ENCODE peak calls at places on chromosome 9, in five cellular contexts. O is lower lobe of right lung; I is naive thymus-derived CD4-positive, alpha-beta T cell; P is transverse colon; E is uterus. S is an unnamed sample.

GRCh38 chr9:35650341-35651158 is at the start of gene SIT1:
- DNase-seq in E (no peak), O (no peak), P (no peak), I (peak; percentile 58), S (no peak)

GRCh38 chr9:70901741-70902140 is 219.7 kb downstream of the TRPM3 start:
- DNase-seq in I (no peak), E (no peak), O (no peak), P (no peak), S (no peak)

GRCh38 chr9:107620801-107621200 is 131.2 kb upstream of the KLF4 start:
- DNase-seq in P (peak; percentile 76), O (no peak), E (peak; percentile 51), I (no peak), S (no peak)

GRCh38 chr9:114911167-114911821 is 19.1 kb downstream of the TNFSF8 start:
- DNase-seq in E (no peak), I (no peak), P (no peak), O (no peak), S (no peak)

GRCh38 chr9:84170521-84171141 is 169.9 kb downstream of the SLC28A3 start:
- DNase-seq in I (no peak), O (peak; percentile 69), P (peak; percentile 73), E (peak; percentile 61), S (peak; percentile 90)

GRCh38 chr9:93673844-93674334 is 97.5 kb downstream of the PHF2 start:
- DNase-seq in P (peak; percentile 3), I (no peak), E (peak; percentile 13), O (no peak), S (no peak)

GRCh38 chr9:136705564-136705963 is 6.8 kb upstream of the DIPK1B start:
- DNase-seq in O (no peak), P (no peak), I (no peak), E (no peak), S (no peak)

GRCh38 chr9:132059351-132059750 is 20.3 kb downstream of the MED27 start:
- DNase-seq in O (no peak), I (no peak), E (no peak), P (no peak), S (no peak)

GRCh38 chr9:136361757-136362449 is 1.6 kb downstream of the DNLZ start:
- DNase-seq in I (no peak), O (no peak), P (no peak), E (peak; percentile 61), S (no peak)

GRCh38 chr9:95058121-95058785 is 259.3 kb downstream of the FANCC start:
- DNase-seq in O (no peak), E (no peak), P (no peak), I (no peak), S (no peak)

GRCh38 chr9:110308504-110309109 is 29.1 kb downstream of the TXNDC8 start:
- DNase-seq in O (no peak), E (no peak), P (no peak), I (no peak), S (no peak)

GRCh38 chr9:114047717-114048116 is 30.4 kb downstream of the AMBP start:
- DNase-seq in P (no peak), I (no peak), O (no peak), E (no peak), S (peak; percentile 38)

GRCh38 chr9:22240619-22241018 is 206.0 kb upstream of the DMRTA1 start:
- DNase-seq in O (no peak), E (no peak), I (no peak), P (no peak), S (no peak)

GRCh38 chr9:90322296-90322695 is 320.3 kb downstream of the DIRAS2 start:
- DNase-seq in O (no peak), E (no peak), I (no peak), P (no peak), S (no peak)

GRCh38 chr9:134064711-134065110 is 3.1 kb downstream of the BRD3 start:
- DNase-seq in O (no peak), P (no peak), E (no peak), I (no peak), S (peak; percentile 31)

GRCh38 chr9:13665418-13666066 is 386.1 kb upstream of the MPDZ start:
- DNase-seq in E (no peak), I (no peak), P (no peak), O (no peak), S (no peak)

GRCh38 chr9:4226331-4227250 is 73.3 kb downstream of the GLIS3 start:
- DNase-seq in O (no peak), P (peak; percentile 12), I (no peak), E (no peak), S (no peak)

GRCh38 chr9:90103771-90104170 is 499.0 kb downstream of the GADD45G start:
- DNase-seq in I (no peak), O (no peak), P (no peak), E (no peak), S (no peak)

GRCh38 chr9:98707158-98708102 is 1.3 kb downstream of the GABBR2 start:
- DNase-seq in I (no peak), O (peak; percentile 54), P (no peak), E (no peak), S (peak; percentile 60)
- H3K4me3 ChIP-seq in I (no peak overlapping the region), O (peak overlapping the region; percentile 21), P (no peak overlapping the region), E (no peak overlapping the region), S (no peak overlapping the region)

GRCh38 chr9:112332272-112332671 is 1.1 kb downstream of the PTBP3 start:
- DNase-seq in I (no peak), O (no peak), P (no peak), E (no peak), S (no peak)
- H3K27ac ChIP-seq in I (peak overlapping the region; percentile 95), O (peak overlapping the region; percentile 99), P (peak overlapping the region; percentile 99), E (peak overlapping the region; percentile 98), S (peak overlapping the region; percentile 79)

DNA sequence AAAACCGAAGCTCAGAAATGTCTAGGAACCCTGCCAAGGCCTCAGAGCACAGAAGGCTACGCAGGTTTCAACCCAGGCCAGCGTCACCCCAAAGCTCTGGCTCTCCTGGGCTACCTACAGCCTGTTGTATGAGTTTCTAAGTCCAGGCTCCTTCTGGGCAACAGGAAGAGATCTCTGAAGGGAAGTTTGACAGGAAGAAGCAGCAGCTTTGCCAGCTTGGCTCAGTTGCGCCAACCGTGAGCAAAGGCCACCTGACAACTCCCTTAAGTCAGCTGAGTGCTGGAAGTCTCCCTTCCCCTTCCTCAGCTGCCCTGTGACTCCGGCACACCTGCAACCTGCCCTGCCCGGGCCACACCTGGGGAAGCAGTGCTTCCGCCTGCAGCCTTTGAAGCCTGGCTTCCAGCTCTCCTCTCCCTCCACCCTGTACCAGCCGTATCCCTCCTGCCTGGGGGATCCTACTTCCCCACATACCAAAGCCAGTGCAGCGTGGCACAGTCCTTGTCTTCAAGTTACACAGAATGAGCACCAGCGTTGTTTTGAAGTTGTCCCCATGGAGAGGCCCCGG is 36.7 kb downstream of the SHB start:
- DNase-seq in P (peak; percentile 89), I (no peak), E (peak; percentile 44), O (peak; percentile 75), S (no peak)
- H3K4me1 ChIP-seq in P (peaks cover 43% of the 10 kb centered on the region), I (no peaks in the 10 kb centered on the region), E (no peaks in the 10 kb centered on the region), O (peaks cover 47% of the 10 kb centered on the region), S (peaks cover 33% of the 10 kb centered on the region)

DNA sequence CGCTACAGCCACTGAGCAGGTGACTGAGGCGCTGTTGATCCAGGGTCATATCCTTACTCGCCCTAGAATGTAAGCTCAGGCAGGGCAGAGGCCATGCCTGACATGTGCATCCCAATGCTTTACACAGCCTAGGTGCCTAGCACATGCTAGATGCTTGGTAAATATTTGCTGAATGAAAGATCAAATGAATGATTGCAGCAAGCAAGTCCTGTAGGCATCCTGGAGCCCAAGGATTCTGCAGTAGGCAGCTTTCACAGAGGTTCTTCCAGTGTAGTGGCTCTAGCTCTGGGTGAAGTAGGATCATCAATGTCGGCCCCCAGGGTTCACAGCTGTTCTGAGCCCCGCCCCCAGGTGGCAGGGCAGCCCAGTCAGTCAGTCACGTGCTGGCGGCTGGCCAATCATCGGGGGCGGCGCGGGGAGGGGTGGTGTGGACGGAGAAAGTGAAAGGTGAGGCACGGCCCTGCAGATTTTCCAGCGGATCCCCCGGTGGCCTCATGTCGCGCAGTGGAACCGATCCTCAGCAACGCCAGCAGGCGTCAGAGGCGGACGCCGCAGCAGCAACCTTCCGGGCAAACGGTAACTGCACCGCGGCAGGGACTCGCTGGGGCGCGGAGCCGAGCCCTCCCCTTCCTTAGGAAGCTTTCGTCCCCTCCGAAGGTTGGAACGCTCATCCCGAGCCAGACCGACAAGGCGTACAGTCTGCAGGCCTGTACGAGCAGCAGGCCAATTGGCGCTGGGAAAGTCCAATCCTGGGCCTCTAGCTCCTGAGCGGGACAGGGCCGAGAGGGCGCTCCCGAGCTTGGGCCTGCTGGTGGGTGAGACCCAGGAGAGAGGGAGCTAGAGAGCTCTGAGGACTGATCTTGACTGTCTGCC is at the start of gene GALT:
- DNase-seq in E (peak; percentile 94), P (peak; percentile 98), O (peak; percentile 97), I (peak; percentile 96), S (peak; percentile 74)
- H3K4me3 ChIP-seq in E (peak within 1 kb of the TSS; percentile 75), P (peak within 1 kb of the TSS; percentile 49), O (peak within 1 kb of the TSS; percentile 92), I (peak within 1 kb of the TSS; percentile 90), S (peak within 1 kb of the TSS; percentile 70)

DNA sequence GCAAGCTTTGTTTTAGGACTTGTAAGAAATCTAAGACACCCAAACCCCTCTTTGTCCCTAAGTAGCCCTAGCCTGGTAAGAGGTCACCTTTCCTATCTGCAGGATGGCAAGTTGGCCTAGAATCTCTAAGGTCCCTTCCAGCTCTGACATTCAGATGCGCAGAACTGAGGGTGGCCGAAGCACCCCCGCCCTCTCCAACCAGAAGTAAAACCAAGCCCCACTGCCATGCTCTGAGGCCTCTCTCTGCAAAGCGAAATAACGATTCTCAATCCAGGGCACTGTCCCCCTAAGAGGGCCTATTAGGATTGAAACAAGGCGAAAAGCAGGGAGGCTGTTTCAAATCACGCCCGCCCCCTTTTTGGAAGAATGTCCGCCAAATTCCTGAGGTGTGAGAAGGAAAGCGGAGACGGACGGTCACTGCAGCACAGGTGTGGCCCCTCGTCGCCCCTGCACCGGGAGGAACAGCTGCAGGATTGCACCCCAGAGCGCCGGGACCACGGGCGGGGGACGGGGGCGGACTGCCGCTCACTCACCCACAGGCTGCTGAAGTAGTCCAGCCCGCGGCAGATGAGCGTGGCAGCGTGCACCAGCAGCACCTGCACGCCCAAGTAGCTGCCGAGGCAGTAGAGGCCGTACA is 827 bp downstream of the TMEM245 start:
- DNase-seq in O (no peak), E (no peak), I (no peak), P (no peak), S (peak; percentile 46)
- H3K27ac ChIP-seq in O (peak overlapping the region; percentile 91), E (peak overlapping the region; percentile 92), I (peak overlapping the region; percentile 92), P (peak overlapping the region; percentile 97), S (no peak overlapping the region)

GRCh38 chr9:117718085-117718484 is 13.9 kb downstream of the TLR4 start:
- DNase-seq in O (no peak), I (no peak), P (peak; percentile 20), E (no peak), S (no peak)

GRCh38 chr9:117720555-117720954 is 16.4 kb downstream of the TLR4 start:
- DNase-seq in O (no peak), E (no peak), I (no peak), P (peak; percentile 34), S (no peak)

GRCh38 chr9:117719161-117719560 is 15.0 kb downstream of the TLR4 start:
- DNase-seq in P (no peak), O (no peak), I (no peak), E (no peak), S (no peak)

GRCh38 chr9:117720066-117720465 is 15.9 kb downstream of the TLR4 start:
- DNase-seq in E (no peak), P (no peak), O (no peak), I (no peak), S (no peak)

GRCh38 chr9:117718701-117719100 is 14.5 kb downstream of the TLR4 start:
- DNase-seq in I (no peak), E (no peak), O (no peak), P (no peak), S (no peak)
- H3K4me1 ChIP-seq in I (no peaks in the 10 kb centered on the region), E (no peaks in the 10 kb centered on the region), O (peaks cover 70% of the 10 kb centered on the region), P (peaks cover 26% of the 10 kb centered on the region), S (peaks cover 33% of the 10 kb centered on the region)

GRCh38 chr9:123350590-123351310 is 5.2 kb upstream of the CRB2 start:
- DNase-seq in E (no peak), P (no peak), O (peak; percentile 37), I (no peak), S (no peak)
- H3K4me3 ChIP-seq in E (no peak overlapping the region), P (no peak overlapping the region), O (no peak overlapping the region), I (no peak overlapping the region), S (no peak overlapping the region)

GRCh38 chr9:96417051-96417586 is 1.1 kb downstream of the ZNF367 start:
- DNase-seq in I (peak; percentile 90), O (peak; percentile 91), P (peak; percentile 95), E (peak; percentile 86), S (peak; percentile 80)
- H3K27ac ChIP-seq in I (peak overlapping the region; percentile 98), O (peak overlapping the region; percentile 99), P (peak overlapping the region; percentile 99), E (peak overlapping the region; percentile 99), S (peak overlapping the region; percentile 96)